ENCODE peak calls at places on chromosomes 4 and X, in four cellular contexts. R is stimulated activated CD8-positive, alpha-beta memory T cell treated with anti-CD3 and anti-CD28 coated beads, Interleukin-4, amount 100 ng/mL, for 48 hours; W is cardiac fibroblast; X is aorta. Q is an unnamed sample.

GRCh38 chr4:18981234-18981615 is 959.7 kb upstream of the LCORL start:
- DNase-seq in X (no peak), W (no peak), R (no peak), Q (no peak)

GRCh38 chrX:67779099-67779498 is 235.3 kb downstream of the AR start:
- DNase-seq in R (no peak), X (no peak), W (no peak), Q (no peak)

GRCh38 chrX:63740382-63740781 is 44.6 kb downstream of the ARHGEF9 start:
- DNase-seq in W (no peak), R (no peak), X (no peak), Q (no peak)

GRCh38 chr4:101075536-101075935 is 271.8 kb downstream of the PPP3CA start:
- DNase-seq in R (no peak), X (no peak), W (no peak), Q (no peak)

GRCh38 chrX:131763674-131764073 is 219.8 kb downstream of the OR13H1 start:
- DNase-seq in X (no peak), R (no peak), W (no peak), Q (no peak)

GRCh38 chrX:66005832-66006449 is 33.9 kb downstream of the VSIG4 start:
- DNase-seq in W (no peak), R (no peak), X (no peak), Q (no peak)

GRCh38 chr4:173013232-173013932 is 155.2 kb upstream of the GALNT7 start:
- DNase-seq in X (no peak), W (peak), R (peak), Q (no peak)

GRCh38 chr4:52655505-52655904 is 3.6 kb downstream of the USP46 start:
- DNase-seq in R (no peak), X (no peak), W (no peak), Q (no peak)

GRCh38 chr4:17667653-17668201 is 53.3 kb downstream of the MED28 start:
- DNase-seq in X (no peak), W (no peak), R (no peak), Q (no peak)

GRCh38 chr4:5638316-5638715 is 70.0 kb downstream of the EVC2 start:
- DNase-seq in R (no peak), X (no peak), W (peak), Q (peak)

GRCh38 chrX:124518888-124519287 is 172.5 kb downstream of the SH2D1A start:
- DNase-seq in X (no peak), R (no peak), W (no peak), Q (no peak)

Q was measured in RWPE2.